ENCODE peak calls at places on chromosomes 6 and 20, in ten cellular contexts. K is tibial nerve; A is stimulated activated naive CD8-positive, alpha-beta T cell treated with anti-CD3 and anti-CD28 coated beads, Interleukin-15, Interleukin-2, amounts not matched to agents 100 U/mL and 50 U/mL, for 24 hours; O is T-helper 2 cell; V is adrenal gland; I is K562; G is CD8-positive, alpha-beta T cell; C is aorta; L is stomach; H is Peyer's patch. U is an unnamed sample.

GRCh38 chr6:38018755-38019165 is 199.2 kb downstream of the ZFAND3 start:
- DNase-seq in K (no peak), A (no peak), O (no peak), V (no peak), I (no peak), G (no peak), C (no peak), L (no peak), H (no peak), U (peak; percentile 3)

GRCh38 chr6:80932364-80932763 is 820.1 kb downstream of the TENT5A start:
- DNase-seq in K (no peak), A (no peak), O (no peak), V (no peak), I (no peak), G (no peak), C (no peak), L (no peak), H (no peak), U (no peak)

GRCh38 chr6:112466378-112467151 is 119.4 kb downstream of the RFPL4B start:
- DNase-seq in K (no peak), A (no peak), O (no peak), V (no peak), I (no peak), G (no peak), C (no peak), L (no peak), H (no peak), U (no peak)

GRCh38 chr6:89842228-89842627 is 12.5 kb downstream of the CASP8AP2 start:
- DNase-seq in K (no peak), A (no peak), O (no peak), V (no peak), I (no peak), G (no peak), C (no peak), L (no peak), H (no peak), U (no peak)

GRCh38 chr20:24004470-24004869 is 15.9 kb upstream of the GGTLC1 start:
- DNase-seq in K (no peak), A (no peak), O (no peak), V (no peak), I (no peak), G (no peak), C (no peak), L (no peak), H (no peak), U (no peak)

GRCh38 chr6:33248932-33249731 is 22.5 kb downstream of the VPS52 start:
- DNase-seq in K (peak; percentile 94), A (peak; percentile 96), O (peak; percentile 92), V (peak; percentile 98), I (peak; percentile 100), G (peak; percentile 95), C (peak; percentile 98), L (peak; percentile 98), H (peak; percentile 99), U (peak; percentile 99)

GRCh38 chr6:134853111-134854055 is 96.5 kb downstream of the ALDH8A1 start:
- DNase-seq in K (no peak), A (no peak), O (no peak), V (no peak), I (no peak), G (no peak), C (no peak), L (no peak), H (no peak), U (no peak)

GRCh38 chr6:155528982-155529453 is 73.4 kb upstream of the NOX3 start:
- DNase-seq in K (no peak), A (no peak), O (no peak), V (peak; percentile 74), I (no peak), G (no peak), C (no peak), L (no peak), H (no peak), U (no peak)

GRCh38 chr6:4723383-4723782 is 52.8 kb upstream of the CDYL start:
- DNase-seq in K (no peak), A (no peak), O (no peak), V (no peak), I (no peak), G (no peak), C (no peak), L (no peak), H (no peak), U (no peak)

GRCh38 chr6:34515473-34516387 is 40.4 kb downstream of the SPDEF start:
- DNase-seq in K (no peak), A (no peak), O (no peak), V (no peak), I (no peak), G (no peak), C (peak; percentile 64), L (no peak), H (peak; percentile 37), U (no peak)

GRCh38 chr6:3208096-3208774 is 19.2 kb downstream of the TUBB2B start:
- DNase-seq in K (no peak), A (no peak), O (no peak), V (peak; percentile 26), I (peak; percentile 49), G (no peak), C (peak; percentile 91), L (no peak), H (no peak), U (no peak)

GRCh38 chr20:26276811-26277210 is 580.2 kb upstream of the ZNF337 start:
- DNase-seq in K (no peak), A (no peak), O (no peak), V (no peak), I (peak; percentile 1), G (no peak), C (peak; percentile 71), L (no peak), H (peak; percentile 40), U (no peak)

GRCh38 chr6:56403663-56404200 is 156.4 kb upstream of the COL21A1 start:
- DNase-seq in K (no peak), A (no peak), O (no peak), V (no peak), I (no peak), G (no peak), C (no peak), L (no peak), H (no peak), U (no peak)

GRCh38 chr6:117233146-117233545 is 32.2 kb upstream of the VGLL2 start:
- DNase-seq in K (no peak), A (no peak), O (no peak), V (no peak), I (no peak), G (no peak), C (no peak), L (no peak), H (no peak), U (no peak)

GRCh38 chr6:107973594-107973993 is 15.6 kb upstream of the SEC63 start:
- DNase-seq in K (no peak), A (no peak), O (no peak), V (no peak), I (no peak), G (no peak), C (no peak), L (no peak), H (no peak), U (no peak)

GRCh38 chr20:13340088-13340487 is 119.0 kb downstream of the ISM1 start:
- DNase-seq in K (no peak), A (no peak), O (no peak), V (no peak), I (no peak), G (no peak), C (no peak), L (no peak), H (no peak), U (no peak)

GRCh38 chr20:6925744-6926278 is 158.3 kb downstream of the BMP2 start:
- DNase-seq in K (no peak), A (no peak), O (no peak), V (no peak), I (no peak), G (no peak), C (no peak), L (no peak), H (no peak), U (no peak)